ENCODE peak calls at places on chromosomes 12 and 14, in ten cellular contexts. Q is fibroblast of pulmonary artery, J is psoas muscle, N is OCI-LY7, K is astrocyte of the spinal cord, T is kidney, D is AG04450, A is lung, H is A549, W is HL-60. Y is an unnamed sample.

GRCh38 chr12:47651368-47652254 is 54.2 kb downstream of the RPAP3 start:
- DNase-seq in J (peak; percentile 30), D (peak; percentile 42), A (peak; percentile 61), N (peak; percentile 74), W (peak; percentile 80), K (peak; percentile 68), H (peak; percentile 75), Q (peak; percentile 77), T (peak; percentile 55), Y (peak; percentile 39)

GRCh38 chr14:95993768-95994592 is 45.2 kb upstream of the C14orf132 start:
- DNase-seq in J (no peak), Q (peak; percentile 65), A (no peak), T (no peak), W (peak; percentile 17), H (peak; percentile 52), N (peak; percentile 80), D (peak; percentile 18), K (peak; percentile 53), Y (peak; percentile 27)

GRCh38 chr14:100673085-100673806 is 53.4 kb upstream of the DLK1 start:
- DNase-seq in Q (no peak), T (peak; percentile 39), N (no peak), D (no peak), H (no peak), J (no peak), W (no peak), A (peak; percentile 45), K (no peak), Y (no peak)

GRCh38 chr14:92122351-92122677 is 545 bp downstream of the CPSF2 start:
- DNase-seq in W (no peak), T (no peak), A (no peak), Q (peak; percentile 28), N (peak; percentile 39), J (no peak), D (no peak), K (peak; percentile 45), H (peak; percentile 18), Y (no peak)

GRCh38 chr12:112296183-112296582 is 86.0 kb downstream of the HECTD4 start:
- DNase-seq in A (no peak), T (no peak), J (no peak), N (no peak), Q (no peak), D (no peak), K (no peak), W (no peak), H (no peak), Y (no peak)

GRCh38 chr12:57461326-57461903 is 1.8 kb downstream of the GLI1 start:
- DNase-seq in T (peak; percentile 94), K (peak; percentile 59), H (peak; percentile 92), A (no peak), J (peak; percentile 58), N (peak; percentile 69), D (no peak), W (no peak), Q (peak; percentile 37), Y (no peak)

GRCh38 chr12:49888461-49889151 is 15.1 kb downstream of the FAIM2 start:
- DNase-seq in T (peak; percentile 72), N (no peak), K (no peak), H (no peak), D (no peak), A (no peak), Q (no peak), W (no peak), J (no peak), Y (no peak)

GRCh38 chr12:18868673-18869072 is 130.8 kb downstream of the CAPZA3 start:
- DNase-seq in D (no peak), H (no peak), J (no peak), K (peak; percentile 43), N (no peak), T (no peak), W (no peak), A (no peak), Q (peak; percentile 42), Y (no peak)

DNA sequence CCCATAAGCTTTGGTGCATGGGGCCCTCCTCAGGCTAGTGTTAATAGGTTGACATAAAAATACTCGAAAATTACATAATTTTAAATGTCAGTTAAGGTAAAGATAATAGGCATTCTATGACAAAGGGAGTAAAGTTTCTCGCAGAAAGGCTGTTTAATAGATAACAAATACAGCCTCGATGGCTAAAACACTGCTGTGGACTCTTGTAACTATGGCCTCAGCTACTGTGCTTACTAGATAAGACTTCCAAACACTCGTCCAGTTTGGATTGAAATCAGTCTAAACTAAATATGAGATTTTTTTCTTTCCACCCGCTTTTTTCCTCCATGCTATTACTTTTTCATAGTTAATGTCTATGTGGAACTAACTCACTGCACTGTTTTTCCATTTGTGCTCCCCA is 23.1 kb upstream of the MGST1 start:
- DNase-seq in D (no peak), N (no peak), T (no peak), Q (no peak), J (no peak), W (no peak), A (no peak), H (no peak), K (no peak), Y (no peak)
- TF ChIP-seq CTCF in D (no peak), N (no peak), T (no peak), Q (no peak), J (no peak), W (no peak), A (no peak), H (no peak), K (no peak), Y (no peak)

DNA sequence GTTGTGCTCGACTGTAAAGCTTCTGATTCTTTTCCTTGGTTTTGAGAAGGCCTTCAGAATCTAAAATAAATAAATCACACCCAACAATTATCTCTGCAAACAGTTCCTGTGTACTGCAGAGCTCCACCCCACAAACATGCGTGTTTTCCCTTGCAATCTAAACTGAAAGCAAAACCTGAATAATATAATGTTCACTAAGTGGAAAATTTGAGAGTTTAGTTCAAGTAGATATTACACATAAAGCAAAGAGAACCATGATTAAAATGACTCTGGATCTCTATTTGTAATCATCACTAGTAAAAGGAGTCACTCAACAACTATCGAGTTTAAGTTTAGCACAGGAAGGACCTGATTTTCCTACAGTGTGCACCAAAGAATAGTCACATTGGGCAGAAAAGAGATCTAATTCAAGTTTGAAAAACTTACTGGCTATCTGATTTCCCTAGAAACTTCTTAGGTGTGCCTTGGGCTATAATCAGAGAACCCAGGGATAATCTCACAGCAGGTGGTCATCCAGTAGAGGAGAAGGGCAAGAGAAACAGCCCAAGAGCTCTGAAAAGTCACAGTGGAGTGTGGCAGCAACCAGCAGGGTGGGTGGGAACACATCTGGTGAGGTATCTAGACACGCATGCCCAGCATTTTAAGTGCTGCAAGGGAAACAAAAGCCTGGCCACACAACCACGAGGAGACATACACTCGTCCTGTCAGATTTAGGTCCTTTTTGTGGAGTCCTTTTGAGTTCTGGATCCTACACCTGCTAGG is 25.4 kb downstream of the ATG14 start:
- DNase-seq in A (no peak), N (no peak), K (no peak), H (no peak), J (no peak), D (no peak), T (no peak), Q (no peak), W (no peak), Y (no peak)
- H3K4me3 ChIP-seq in A (no peak overlapping the region), N (no peak overlapping the region), K (no peak overlapping the region), H (no peak overlapping the region), J (no peak overlapping the region), D (no peak overlapping the region), T (no peak overlapping the region), Q (no peak overlapping the region), W (no peak overlapping the region), Y (no peak overlapping the region)

GRCh38 chr12:122346054-122346453 is 76.4 kb downstream of the CLIP1 start:
- DNase-seq in T (no peak), K (no peak), H (no peak), A (no peak), J (no peak), N (no peak), D (no peak), Q (no peak), W (no peak), Y (no peak)

GRCh38 chr12:122348505-122348904 is 74.0 kb downstream of the CLIP1 start:
- DNase-seq in D (no peak), N (no peak), T (no peak), Q (no peak), A (no peak), W (no peak), H (no peak), K (no peak), J (no peak), Y (no peak)

GRCh38 chr12:122349078-122349477 is 73.4 kb downstream of the CLIP1 start:
- DNase-seq in N (no peak), T (no peak), Q (no peak), A (no peak), K (no peak), J (no peak), H (no peak), D (no peak), W (no peak), Y (no peak)

GRCh38 chr12:122352394-122352793 is 70.1 kb downstream of the CLIP1 start:
- DNase-seq in N (no peak), K (no peak), T (no peak), D (no peak), A (no peak), Q (no peak), W (no peak), J (no peak), H (no peak), Y (no peak)

GRCh38 chr12:122350444-122350843 is 72.0 kb downstream of the CLIP1 start:
- DNase-seq in T (peak; percentile 79), A (no peak), W (no peak), N (no peak), D (peak; percentile 18), J (peak; percentile 40), H (no peak), K (peak; percentile 65), Q (peak; percentile 80), Y (no peak)
- TF ChIP-seq CTCF in T (no peak), A (no peak), W (no peak), N (no peak), D (peak; percentile 39), J (peak; percentile 31), H (no peak), K (no peak), Q (peak; percentile 44), Y (no peak)

GRCh38 chr12:93078092-93078491 is 149.0 kb upstream of the EEA1 start:
- DNase-seq in T (no peak), K (no peak), A (no peak), N (no peak), H (no peak), Q (no peak), D (no peak), J (no peak), W (no peak), Y (no peak)

GRCh38 chr12:93080452-93080851 is 151.4 kb upstream of the EEA1 start:
- DNase-seq in D (no peak), A (no peak), Q (no peak), N (no peak), W (no peak), H (no peak), J (no peak), T (no peak), K (no peak), Y (no peak)

GRCh38 chr12:93079271-93079670 is 150.2 kb upstream of the EEA1 start:
- DNase-seq in W (no peak), T (no peak), K (no peak), H (no peak), N (no peak), D (no peak), A (no peak), J (no peak), Q (no peak), Y (no peak)

GRCh38 chr12:93079976-93080375 is 150.9 kb upstream of the EEA1 start:
- DNase-seq in W (no peak), H (no peak), D (no peak), Q (no peak), A (no peak), N (no peak), T (no peak), J (no peak), K (no peak), Y (no peak)

GRCh38 chr12:93078577-93078976 is 149.5 kb upstream of the EEA1 start:
- DNase-seq in Q (no peak), H (no peak), J (no peak), N (no peak), D (no peak), A (no peak), K (no peak), W (no peak), T (no peak), Y (no peak)
- H3K4me3 ChIP-seq in Q (no peak overlapping the region), H (no peak overlapping the region), J (no peak overlapping the region), N (no peak overlapping the region), D (no peak overlapping the region), A (no peak overlapping the region), K (no peak overlapping the region), W (no peak overlapping the region), T (no peak overlapping the region), Y (no peak overlapping the region)